ENCODE peak calls at places on chromosomes 7 and 10, in eight cellular contexts. O is IMR-90, J is tibial artery, G is HCT116, L is Panc1, U is left ventricle myocardium inferior, F is ovary, H is fibroblast of lung. C is an unnamed sample. For H3K4me1, the result is how much of the 10 kb centered on the place peaks cover.

GRCh38 chr7:33854178-33854577 is 51.2 kb upstream of the BMPER start:
- DNase-seq in L (no peak), O (peak), H (peak), F (no peak), G (no peak), J (no peak), U (no peak), C (no peak)

GRCh38 chr7:148553979-148554378 is 36.6 kb upstream of the C7orf33 start:
- DNase-seq in F (no peak), L (no peak), U (no peak), G (no peak), J (no peak), O (no peak), H (no peak), C (no peak)

GRCh38 chr7:101379302-101379701 is 16.6 kb downstream of the COL26A1 start:
- DNase-seq in F (no peak), O (no peak), H (no peak), G (no peak), L (no peak), U (no peak), J (no peak), C (no peak)

GRCh38 chr7:150685219-150686029 is at the start of gene GIMAP2:
- DNase-seq in H (no peak), L (no peak), F (no peak), J (no peak), U (no peak), G (no peak), O (no peak), C (no peak)

GRCh38 chr10:94456942-94457341 is 54.6 kb downstream of the TBC1D12 start:
- DNase-seq in L (no peak), J (no peak), O (no peak), U (no peak), G (no peak), H (no peak), F (no peak), C (no peak)

GRCh38 chr7:127865466-127865865 is 165.8 kb downstream of the LRRC4 start:
- DNase-seq in G (no peak), J (no peak), H (peak), L (no peak), U (no peak), F (no peak), O (peak), C (peak)

GRCh38 chr7:123784263-123784662 is 35.5 kb upstream of the WASL start:
- DNase-seq in L (no peak), F (no peak), G (no peak), U (no peak), O (no peak), J (no peak), H (no peak), C (no peak)

GRCh38 chr7:129569811-129570215 is 41.7 kb upstream of the NRF1 start:
- DNase-seq in F (no peak), L (peak), J (no peak), G (peak), H (peak), O (peak), U (no peak), C (peak)

GRCh38 chr10:95480102-95480900 is 80.9 kb downstream of the SORBS1 start:
- DNase-seq in L (no peak), J (no peak), F (no peak), U (peak), H (no peak), G (no peak), O (no peak), C (no peak)

GRCh38 chr7:4683884-4684565 is 1.9 kb downstream of the FOXK1 start:
- DNase-seq in F (peak), J (peak), L (peak), U (peak), H (peak), O (peak), G (no peak), C (peak)

GRCh38 chr10:92291921-92292860 is 1.2 kb downstream of the MARCHF5 start:
- DNase-seq in O (peak), L (no peak), G (peak), U (peak), H (peak), J (peak), F (peak), C (peak)

GRCh38 chr7:158495780-158496179 is 91.8 kb downstream of the PTPRN2 start:
- DNase-seq in J (no peak), F (no peak), L (no peak), G (peak), O (no peak), H (no peak), U (no peak), C (peak)

GRCh38 chr7:97871659-97872024 is 566 bp downstream of the ASNS start:
- DNase-seq in U (no peak), G (no peak), F (peak), O (no peak), J (peak), H (no peak), L (no peak), C (peak)

GRCh38 chr7:85512802-85513201 is 325.9 kb upstream of the SEMA3D start:
- DNase-seq in H (no peak), L (no peak), O (no peak), G (no peak), J (no peak), U (no peak), F (no peak), C (no peak)

GRCh38 chr10:24008164-24009066 is 200.5 kb upstream of the KIAA1217 start:
- DNase-seq in G (no peak), L (no peak), F (no peak), H (peak), U (peak), J (no peak), O (no peak), C (peak)

GRCh38 chr7:17849504-17849903 is 90.8 kb downstream of the SNX13 start:
- DNase-seq in O (peak), J (no peak), U (no peak), H (peak), G (no peak), F (no peak), L (no peak), C (no peak)

GRCh38 chr10:90133606-90134005 is 432.2 kb downstream of the KIF20B start:
- DNase-seq in F (no peak), U (no peak), L (no peak), J (no peak), H (no peak), G (no peak), O (no peak), C (no peak)

GRCh38 chr7:2641406-2642393 is 9.9 kb downstream of the TTYH3 start:
- DNase-seq in U (peak), O (peak), J (peak), F (peak), L (no peak), G (no peak), H (peak), C (peak)

GRCh38 chr10:14626126-14626525 is 148.6 kb downstream of the FAM107B start:
- DNase-seq in J (no peak), G (no peak), H (no peak), O (no peak), U (no peak), L (no peak), F (no peak), C (no peak)

GRCh38 chr7:158400601-158401225 is 186.9 kb downstream of the PTPRN2 start:
- DNase-seq in L (no peak), F (no peak), J (no peak), U (no peak), G (no peak), O (no peak), H (no peak), C (no peak)

GRCh38 chr7:46089281-46089680 is 168.2 kb upstream of the IGFBP3 start:
- DNase-seq in O (peak), L (no peak), H (peak), G (no peak), J (no peak), F (no peak), U (no peak), C (no peak)

GRCh38 chr7:13742126-13742525 is 247.3 kb downstream of the ETV1 start:
- DNase-seq in F (no peak), L (no peak), J (no peak), H (peak), G (peak), U (no peak), O (peak), C (peak)

GRCh38 chr10:45558406-45558805 is 114.2 kb downstream of the ZFAND4 start:
- DNase-seq in H (no peak), U (no peak), G (no peak), J (no peak), F (no peak), O (no peak), L (no peak), C (no peak)

GRCh38 chr7:146214842-146215241 is 98.2 kb downstream of the CNTNAP2 start:
- DNase-seq in L (no peak), G (no peak), J (no peak), F (no peak), O (no peak), U (no peak), H (no peak), C (no peak)

GRCh38 chr7:55128693-55129394 is 110.0 kb downstream of the EGFR start:
- DNase-seq in U (peak), L (no peak), H (peak), J (no peak), F (no peak), O (peak), G (no peak), C (no peak)
- H3K4me1 ChIP-seq in U (half or more), L (half or more), H (half or more), J (half or more), F (under half), O (half or more), G (half or more), C (under half)

GRCh38 chr10:21524526-21525366 is 736 bp downstream of the SKIDA1 start:
- DNase-seq in L (no peak), O (peak), F (no peak), U (no peak), H (peak), G (no peak), J (no peak), C (no peak)
- TF ChIP-seq CTCF in L (no peak), O (no peak), F (no peak), U (no peak), H (no peak), G (no peak), J (no peak), C (no peak)

GRCh38 chr7:55567495-55568070 is 4.7 kb downstream of the VOPP1 start:
- DNase-seq in F (no peak), O (no peak), L (no peak), U (no peak), G (no peak), H (no peak), J (no peak), C (no peak)
- H3K4me3 ChIP-seq in F (no peak), O (no peak), L (no peak), U (no peak), G (no peak), H (no peak), J (no peak), C (no peak)

GRCh38 chr10:103186128-103186527 is 6.9 kb downstream of the NT5C2 start:
- DNase-seq in G (no peak), F (no peak), L (no peak), O (no peak), H (no peak), J (no peak), U (no peak), C (no peak)
- H3K4me1 ChIP-seq in G (under half), F (under half), L (half or more), O (under half), H (under half), J (half or more), U (half or more), C (under half)

GRCh38 chr10:70738425-70739121 is 46.6 kb downstream of the TBATA start:
- DNase-seq in F (no peak), L (no peak), U (peak), G (no peak), H (no peak), O (no peak), J (no peak), C (no peak)
- TF ChIP-seq CTCF in F (no peak), L (no peak), U (no peak), G (no peak), H (no peak), O (no peak), J (no peak), C (no peak)

DNA sequence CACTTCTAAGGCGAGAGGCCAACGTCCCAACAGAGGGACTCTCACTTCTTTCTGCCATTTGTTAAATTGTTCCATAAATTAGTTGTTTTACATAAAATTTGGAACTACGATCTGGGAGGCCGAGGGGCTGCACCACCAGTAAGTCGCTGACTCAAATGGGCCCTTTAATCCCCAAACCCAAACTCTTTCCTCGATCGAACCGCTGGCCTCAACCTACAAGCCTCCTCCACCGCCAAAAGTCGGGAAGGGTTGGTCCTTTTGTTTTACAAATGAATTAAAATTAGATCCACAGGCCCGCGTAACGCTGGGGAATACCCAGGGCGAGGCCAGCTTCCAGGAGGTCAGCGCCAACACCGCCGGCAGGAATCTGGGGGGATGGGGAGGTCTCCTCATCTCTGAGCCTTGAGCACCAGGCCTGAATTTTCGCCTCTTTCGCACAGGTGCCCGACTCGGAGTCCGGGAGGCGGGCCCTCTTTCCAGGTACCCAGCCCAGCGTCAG is 1.2 kb upstream of the FOXI2 start:
- DNase-seq in H (no peak), L (no peak), U (no peak), G (no peak), J (no peak), F (no peak), O (no peak), C (no peak)
- H3K4me3 ChIP-seq in H (no peak), L (no peak), U (peak), G (no peak), J (no peak), F (no peak), O (no peak), C (no peak)

GRCh38 chr7:108321359-108321758 is 134.9 kb downstream of the NRCAM start:
- DNase-seq in G (no peak), J (no peak), H (no peak), L (no peak), U (no peak), F (no peak), O (no peak), C (no peak)

GRCh38 chr7:108326938-108327337 is 129.3 kb downstream of the NRCAM start:
- DNase-seq in H (no peak), O (no peak), L (no peak), G (no peak), U (no peak), F (no peak), J (no peak), C (no peak)

GRCh38 chr7:108323305-108323832 is 132.9 kb downstream of the NRCAM start:
- DNase-seq in H (no peak), F (no peak), J (no peak), G (no peak), O (no peak), U (no peak), L (no peak), C (no peak)

GRCh38 chr7:108322899-108323298 is 133.3 kb downstream of the NRCAM start:
- DNase-seq in U (no peak), O (no peak), F (no peak), G (no peak), H (no peak), L (no peak), J (no peak), C (no peak)

GRCh38 chr7:108324053-108325038 is 131.9 kb downstream of the NRCAM start:
- DNase-seq in O (no peak), H (no peak), F (no peak), J (no peak), L (no peak), G (no peak), U (no peak), C (no peak)
- H3K4me1 ChIP-seq in O (under half), H (under half), F (under half), J (under half), L (under half), G (under half), U (under half), C (under half)

GRCh38 chr7:39609462-39610149 is 13.8 kb upstream of the RALA start:
- DNase-seq in J (no peak), L (no peak), H (no peak), U (peak), O (no peak), F (no peak), G (no peak), C (no peak)
- TF ChIP-seq CTCF in J (no peak), L (no peak), H (no peak), U (peak), O (no peak), F (no peak), G (no peak), C (no peak)

GRCh38 chr10:76962851-76963250 is 674.8 kb downstream of the KCNMA1 start:
- DNase-seq in F (no peak), H (no peak), O (peak), L (no peak), J (no peak), G (no peak), U (no peak), C (no peak)
- H3K4me3 ChIP-seq in F (no peak), H (no peak), O (no peak), L (no peak), J (no peak), G (no peak), U (no peak), C (no peak)